ENCODE peak calls at places on chromosomes 11 and 22, in eight cellular contexts. H, V, L, W, I, M, B and A are unnamed samples.

GRCh38 chr11:119641991-119642745 is 86.8 kb downstream of the NECTIN1 start:
- DNase-seq in H (no peak), V (no peak), L (peak; percentile 79), W (peak; percentile 4), I (no peak), M (no peak), B (no peak), A (peak; percentile 50)

GRCh38 chr11:64763804-64764611 is 4.2 kb upstream of the PYGM start:
- DNase-seq in H (peak; percentile 85), V (no peak), L (no peak), W (no peak), I (no peak), M (no peak), B (no peak), A (no peak)

GRCh38 chr22:43824724-43825485 is 12.8 kb upstream of the EFCAB6 start:
- DNase-seq in H (no peak), V (no peak), L (no peak), W (no peak), I (no peak), M (no peak), B (peak; percentile 52), A (no peak)

GRCh38 chr22:27919943-27920755 is 1.1 kb upstream of the PITPNB start:
- DNase-seq in H (no peak), V (no peak), L (peak; percentile 78), W (peak; percentile 46), I (peak; percentile 26), M (peak; percentile 29), B (no peak), A (no peak)

GRCh38 chr22:22156716-22157499 is 87.7 kb upstream of the VPREB1 start:
- DNase-seq in H (peak; percentile 71), V (peak; percentile 25), L (peak; percentile 94), W (peak; percentile 62), I (no peak), M (no peak), B (no peak), A (peak; percentile 96)

GRCh38 chr11:24386551-24387404 is 110.1 kb upstream of the LUZP2 start:
- DNase-seq in H (no peak), V (no peak), L (peak; percentile 83), W (peak; percentile 48), I (no peak), M (no peak), B (no peak), A (peak; percentile 56)

GRCh38 chr11:89608234-89608966 is 101.7 kb upstream of the TRIM77 start:
- DNase-seq in H (no peak), V (no peak), L (no peak), W (no peak), I (no peak), M (no peak), B (no peak), A (no peak)

GRCh38 chr11:3809624-3809928 is 1.2 kb downstream of the PGAP2 start:
- DNase-seq in H (no peak), V (no peak), L (peak; percentile 25), W (no peak), I (no peak), M (no peak), B (no peak), A (no peak)

GRCh38 chr11:57484141-57484710 is 23.9 kb downstream of the RTN4RL2 start:
- DNase-seq in H (no peak), V (no peak), L (no peak), W (no peak), I (no peak), M (no peak), B (no peak), A (peak; percentile 66)

GRCh38 chr22:32830473-32830872 is 29.0 kb downstream of the TIMP3 start:
- DNase-seq in H (no peak), V (no peak), L (peak; percentile 49), W (peak; percentile 42), I (no peak), M (no peak), B (no peak), A (no peak)

GRCh38 chr11:8934735-8935478 is 2.2 kb upstream of the C11orf16 start:
- DNase-seq in H (no peak), V (no peak), L (peak; percentile 38), W (peak; percentile 88), I (peak; percentile 31), M (no peak), B (no peak), A (no peak)

GRCh38 chr11:88179141-88179540 is 3.9 kb upstream of the RAB38 start:
- DNase-seq in H (no peak), V (peak; percentile 83), L (no peak), W (peak; percentile 44), I (no peak), M (no peak), B (no peak), A (no peak)

GRCh38 chr11:118060081-118060661 is 16.7 kb upstream of the TMPRSS4 start:
- DNase-seq in H (no peak), V (no peak), L (no peak), W (no peak), I (no peak), M (peak; percentile 3), B (peak; percentile 55), A (no peak)

GRCh38 chr22:36391648-36392047 is 3.9 kb upstream of the MYH9 start:
- DNase-seq in H (no peak), V (no peak), L (no peak), W (no peak), I (no peak), M (no peak), B (no peak), A (no peak)

DNA sequence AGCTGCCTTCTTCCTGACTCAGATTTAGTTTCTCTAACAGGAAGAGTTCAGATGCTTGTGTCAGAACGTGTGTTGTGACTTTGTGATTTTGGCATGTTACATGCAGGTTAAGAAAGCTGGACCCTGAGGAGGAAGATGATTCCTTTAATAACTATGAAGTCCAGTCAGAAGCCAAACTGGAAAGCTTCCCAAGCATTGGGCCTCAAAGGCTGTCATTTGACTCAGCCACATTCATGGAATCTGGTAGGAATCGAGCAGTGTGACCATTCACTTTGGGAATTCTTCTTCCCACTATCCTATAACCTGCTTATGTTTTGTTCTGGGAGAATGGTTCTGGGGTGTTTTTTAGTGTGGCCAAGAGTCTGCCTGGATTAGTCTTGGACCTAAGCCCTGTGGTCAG is 48.0 kb downstream of the CABIN1 start:
- DNase-seq in H (no peak), V (no peak), L (no peak), W (peak; percentile 87), I (peak; percentile 94), M (no peak), B (no peak), A (no peak)
- H3K36me3 ChIP-seq in H (peaks cover 69% of the 10 kb centered on the region), V (peaks cover 48% of the 10 kb centered on the region), L (peaks cover 24% of the 10 kb centered on the region), W (peaks cover 46% of the 10 kb centered on the region), I (peaks cover 16% of the 10 kb centered on the region), M (no peaks in the 10 kb centered on the region), B (peaks cover 94% of the 10 kb centered on the region), A (peaks cover 10% of the 10 kb centered on the region)

DNA sequence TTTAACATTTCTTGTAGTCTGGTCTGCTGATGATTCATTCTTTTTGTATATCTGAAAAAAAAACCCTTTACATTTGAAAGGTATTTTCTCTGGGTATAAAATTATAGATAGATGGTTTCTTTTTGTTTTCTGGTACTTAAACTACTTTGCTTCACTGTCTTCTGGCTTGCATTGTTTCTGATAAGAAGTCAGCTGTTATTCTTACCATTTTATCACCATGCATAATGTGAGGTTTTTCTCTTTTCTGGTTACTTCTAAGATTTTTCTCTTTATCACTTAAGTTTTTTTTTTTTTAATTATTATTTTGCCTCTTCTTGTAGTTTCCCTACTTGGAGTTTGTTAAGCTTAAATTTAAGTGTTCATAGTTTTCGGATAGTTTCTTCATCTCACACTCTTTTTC is 84.7 kb downstream of the HSD17B12 start:
- DNase-seq in H (no peak), V (no peak), L (no peak), W (no peak), I (no peak), M (no peak), B (no peak), A (no peak)
- H3K36me3 ChIP-seq in H (peaks cover 4% of the 10 kb centered on the region), V (peaks cover 16% of the 10 kb centered on the region), L (peaks cover 4% of the 10 kb centered on the region), W (no peaks in the 10 kb centered on the region), I (no peaks in the 10 kb centered on the region), M (no peaks in the 10 kb centered on the region), B (no peaks in the 10 kb centered on the region), A (peaks cover 87% of the 10 kb centered on the region)

GRCh38 chr11:17291710-17292109 is 15.2 kb downstream of the NUCB2 start:
- DNase-seq in H (no peak), V (no peak), L (no peak), W (no peak), I (no peak), M (no peak), B (no peak), A (no peak)

GRCh38 chr11:17298302-17298701 is 21.8 kb downstream of the NUCB2 start:
- DNase-seq in H (no peak), V (no peak), L (no peak), W (no peak), I (no peak), M (no peak), B (no peak), A (no peak)

GRCh38 chr11:17294033-17294432 is 17.5 kb downstream of the NUCB2 start:
- DNase-seq in H (no peak), V (no peak), L (no peak), W (no peak), I (no peak), M (no peak), B (no peak), A (no peak)

GRCh38 chr11:17296852-17297559 is 20.5 kb downstream of the NUCB2 start:
- DNase-seq in H (no peak), V (no peak), L (no peak), W (no peak), I (no peak), M (no peak), B (no peak), A (no peak)

DNA sequence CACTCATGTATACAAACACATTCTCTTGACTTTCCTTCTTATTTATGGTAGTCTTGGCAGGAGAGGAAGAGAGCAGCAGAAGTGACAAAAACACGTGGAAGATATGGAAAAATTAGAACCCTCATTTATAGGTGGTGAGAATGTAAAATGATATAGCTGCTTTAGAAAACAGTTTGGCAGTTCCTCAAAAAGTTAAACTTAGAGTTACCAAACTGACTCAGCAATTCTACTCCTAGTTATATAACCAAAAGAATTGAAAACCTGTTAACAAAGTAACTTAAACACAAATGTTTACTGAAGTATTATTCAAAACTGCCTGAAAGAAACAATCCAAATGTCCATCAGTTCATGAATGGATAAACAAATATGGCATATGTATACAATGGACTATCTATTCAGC is 16.8 kb downstream of the NUCB2 start:
- DNase-seq in H (no peak), V (no peak), L (no peak), W (no peak), I (no peak), M (no peak), B (no peak), A (no peak)
- H3K36me3 ChIP-seq in H (peaks cover 7% of the 10 kb centered on the region), V (peaks cover 2% of the 10 kb centered on the region), L (no peaks in the 10 kb centered on the region), W (no peaks in the 10 kb centered on the region), I (no peaks in the 10 kb centered on the region), M (peaks cover 2% of the 10 kb centered on the region), B (peaks cover 11% of the 10 kb centered on the region), A (peaks cover 3% of the 10 kb centered on the region)

DNA sequence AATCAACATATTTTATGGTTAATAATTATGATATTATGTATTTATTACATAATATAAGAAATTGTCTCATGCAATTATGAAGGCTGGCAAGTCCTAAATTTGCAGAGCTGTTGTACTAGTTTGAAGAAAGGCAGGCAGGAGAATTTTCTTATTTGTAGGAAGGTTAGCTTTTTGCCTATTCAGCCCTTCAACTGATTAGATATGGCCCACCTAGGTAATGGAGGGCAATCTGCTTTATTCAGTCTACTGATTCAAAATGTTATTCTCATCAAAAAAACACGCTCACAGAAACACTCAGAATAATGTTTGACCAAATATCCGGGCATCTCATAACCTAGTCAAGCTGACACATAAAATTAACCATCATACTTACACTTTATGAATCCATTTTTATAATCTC is 589.0 kb downstream of the NELL1 start:
- DNase-seq in H (no peak), V (no peak), L (no peak), W (no peak), I (no peak), M (no peak), B (no peak), A (no peak)
- H3K36me3 ChIP-seq in H (no peaks in the 10 kb centered on the region), V (no peaks in the 10 kb centered on the region), L (no peaks in the 10 kb centered on the region), W (no peaks in the 10 kb centered on the region), I (no peaks in the 10 kb centered on the region), M (no peaks in the 10 kb centered on the region), B (no peaks in the 10 kb centered on the region), A (no peaks in the 10 kb centered on the region)